ENCODE peak calls at places on chromosomes 1 and 21, in nine cellular contexts. G is ascending aorta; P is bronchial epithelial cell; M is stimulated activated CD4-positive, alpha-beta T cell treated with anti-CD3 and anti-CD28 coated beads, Interleukin-12 subunit alpha, Interleukin-12 subunit beta, amount 100 ng/mL, for 4 hours; A is NAMALWA; H is lung microvascular endothelial cell; T is HFFc6; K is lower lobe of right lung; L is iris pigment epithelial cell. X is an unnamed sample.

GRCh38 chr1:229296541-229296941 is 25.6 kb downstream of the RAB4A start:
- DNase-seq in L (peak), H (peak), M (no peak), K (no peak), T (peak), A (no peak), G (no peak), P (peak), X (no peak)

GRCh38 chr1:7992885-7993284 is 31.4 kb downstream of the PARK7 start:
- DNase-seq in H (no peak), L (no peak), T (no peak), A (no peak), G (no peak), M (no peak), P (no peak), K (no peak), X (no peak)

GRCh38 chr1:153032073-153032472 is 1.1 kb downstream of the SPRR1B start:
- DNase-seq in G (no peak), L (no peak), T (no peak), P (no peak), K (no peak), H (no peak), A (no peak), M (no peak), X (no peak)

GRCh38 chr21:43572443-43572842 is 86.8 kb downstream of the HSF2BP start:
- DNase-seq in K (no peak), A (no peak), P (no peak), H (no peak), G (no peak), M (no peak), L (no peak), T (no peak), X (no peak)

GRCh38 chr1:220151454-220151853 is 57.5 kb downstream of the IARS2 start:
- DNase-seq in L (peak), G (no peak), P (no peak), H (peak), A (no peak), M (no peak), K (no peak), T (no peak), X (no peak)

GRCh38 chr1:28193701-28194161 is 17.2 kb upstream of the PTAFR start:
- DNase-seq in A (no peak), G (no peak), P (peak), M (no peak), L (no peak), T (no peak), H (no peak), K (no peak), X (no peak)

GRCh38 chr1:226181996-226182714 is 4.4 kb downstream of the ACBD3 start:
- DNase-seq in T (peak), L (peak), K (peak), G (no peak), M (no peak), A (peak), H (peak), P (peak), X (no peak)

GRCh38 chr1:32871364-32872188 is 864 bp upstream of the FNDC5 start:
- DNase-seq in H (no peak), L (peak), G (no peak), P (no peak), M (no peak), A (peak), K (no peak), T (no peak), X (peak)

GRCh38 chr1:27605796-27606707 is 2.1 kb upstream of the AHDC1 start:
- DNase-seq in H (peak), L (peak), P (peak), K (no peak), T (peak), G (no peak), A (peak), M (peak), X (peak)

GRCh38 chr1:7754234-7754633 is 16.9 kb upstream of the VAMP3 start:
- DNase-seq in L (no peak), A (no peak), K (no peak), G (no peak), M (no peak), T (no peak), H (no peak), P (no peak), X (no peak)

GRCh38 chr1:116002781-116003455 is 26.6 kb downstream of the SLC22A15 start:
- DNase-seq in G (no peak), L (no peak), A (no peak), K (no peak), M (no peak), H (no peak), T (no peak), P (no peak), X (no peak)

GRCh38 chr1:104238991-104239390 is 489.3 kb downstream of the AMY1C start:
- DNase-seq in H (no peak), A (no peak), T (no peak), M (no peak), G (no peak), K (no peak), L (no peak), P (no peak), X (peak)

GRCh38 chr1:91779603-91780021 is 106.3 kb downstream of the TGFBR3 start:
- DNase-seq in K (no peak), L (no peak), G (no peak), M (no peak), T (no peak), P (no peak), A (no peak), H (peak), X (no peak)

GRCh38 chr21:24590261-24590660 is 1017.0 kb downstream of the MRPL39 start:
- DNase-seq in M (no peak), L (no peak), P (no peak), T (no peak), A (no peak), G (no peak), K (no peak), H (no peak), X (no peak)

GRCh38 chr1:115454835-115455511 is 116.9 kb upstream of the NGF start:
- DNase-seq in H (no peak), K (peak), L (no peak), T (peak), A (no peak), G (no peak), P (no peak), M (no peak), X (no peak)

GRCh38 chr21:38166214-38166547 is 90.6 kb upstream of the KCNJ15 start:
- DNase-seq in M (no peak), H (no peak), K (no peak), G (no peak), L (no peak), A (no peak), T (no peak), P (no peak), X (no peak)

GRCh38 chr1:67685558-67686271 is 714 bp downstream of the GADD45A start:
- DNase-seq in G (no peak), A (peak), T (no peak), P (no peak), M (peak), K (peak), H (peak), L (peak), X (no peak)

X was measured in SK-N-DZ.